ENCODE peak calls at places on chromosomes 3 and 15, in seven cellular contexts. F, C, R, E, Y, H and T are unnamed samples.

GRCh38 chr3:144098691-144099090 is 127.1 kb downstream of the DIPK2A start:
- DNase-seq in F (no peak), C (no peak), R (no peak), E (no peak), Y (peak), H (no peak), T (no peak)

GRCh38 chr3:20405731-20406130 is 219.7 kb upstream of the SGO1 start:
- DNase-seq in F (no peak), C (peak), R (no peak), E (no peak), Y (no peak), H (peak), T (peak)

GRCh38 chr3:133361435-133361834 is 38.4 kb upstream of the BFSP2 start:
- DNase-seq in F (no peak), C (no peak), R (no peak), E (no peak), Y (no peak), H (no peak), T (no peak)

GRCh38 chr3:195209836-195210551 is 61.0 kb downstream of the XXYLT1 start:
- DNase-seq in F (no peak), C (peak), R (no peak), E (no peak), Y (no peak), H (no peak), T (no peak)

GRCh38 chr3:127800508-127800907 is 21.8 kb downstream of the MGLL start:
- DNase-seq in F (no peak), C (peak), R (no peak), E (no peak), Y (no peak), H (peak), T (no peak)

GRCh38 chr3:68972358-68972979 is 40.1 kb upstream of the TAFA4 start:
- DNase-seq in F (no peak), C (peak), R (peak), E (no peak), Y (no peak), H (peak), T (no peak)

GRCh38 chr3:141366285-141367037 is 1.8 kb upstream of the ZBTB38 start:
- DNase-seq in F (no peak), C (peak), R (no peak), E (peak), Y (no peak), H (peak), T (no peak)

GRCh38 chr3:5140230-5140621 is 18.1 kb downstream of the ARL8B start:
- DNase-seq in F (no peak), C (no peak), R (no peak), E (no peak), Y (no peak), H (no peak), T (no peak)

GRCh38 chr3:121735047-121735696 is 14.4 kb downstream of the GOLGB1 start:
- DNase-seq in F (no peak), C (no peak), R (no peak), E (no peak), Y (no peak), H (peak), T (no peak)

GRCh38 chr15:80401471-80401870 is 2.7 kb upstream of the ARNT2 start:
- DNase-seq in F (no peak), C (no peak), R (no peak), E (no peak), Y (no peak), H (no peak), T (no peak)

GRCh38 chr15:89165677-89166076 is 55.7 kb downstream of the RLBP1 start:
- DNase-seq in F (no peak), C (no peak), R (no peak), E (no peak), Y (no peak), H (no peak), T (no peak)

GRCh38 chr3:123605789-123606234 is 21.0 kb upstream of the HACD2 start:
- DNase-seq in F (no peak), C (no peak), R (no peak), E (no peak), Y (no peak), H (peak), T (no peak)

GRCh38 chr3:139477710-139478640 is 1.7 kb upstream of the RBP2 start:
- DNase-seq in F (peak), C (no peak), R (no peak), E (no peak), Y (no peak), H (peak), T (no peak)

GRCh38 chr3:129827765-129828164 is 65.7 kb downstream of the TMCC1 start:
- DNase-seq in F (no peak), C (no peak), R (no peak), E (no peak), Y (no peak), H (no peak), T (no peak)

GRCh38 chr15:58762731-58763130 is 8.4 kb upstream of the MINDY2 start:
- DNase-seq in F (no peak), C (no peak), R (no peak), E (no peak), Y (no peak), H (no peak), T (no peak)

GRCh38 chr15:58760385-58761009 is 10.6 kb upstream of the MINDY2 start:
- DNase-seq in F (no peak), C (no peak), R (no peak), E (no peak), Y (no peak), H (no peak), T (no peak)

GRCh38 chr15:58762285-58762684 is 8.8 kb upstream of the MINDY2 start:
- DNase-seq in F (no peak), C (no peak), R (no peak), E (no peak), Y (no peak), H (no peak), T (no peak)

GRCh38 chr15:58758141-58758540 is 8.6 kb upstream of the ADAM10 start:
- DNase-seq in F (no peak), C (no peak), R (no peak), E (no peak), Y (no peak), H (peak), T (no peak)

DNA sequence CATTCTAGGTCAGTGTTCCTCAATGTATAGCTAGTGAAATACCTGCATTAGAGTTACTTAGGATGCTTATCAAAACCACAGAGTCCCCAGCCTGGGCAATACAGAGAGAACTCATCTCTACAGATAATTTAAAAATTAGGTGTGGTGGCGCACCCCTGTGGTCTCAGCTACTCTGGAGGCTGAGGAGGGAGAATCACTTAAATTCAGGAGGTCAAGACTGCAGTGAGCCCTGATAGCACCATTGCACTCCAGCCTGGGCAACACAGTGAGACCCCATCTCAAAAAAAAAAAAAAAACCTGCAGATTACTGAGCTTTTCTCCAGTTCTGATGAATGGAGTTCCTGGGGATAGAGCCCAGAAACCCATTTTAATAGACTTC is 10.1 kb upstream of the MINDY2 start:
- DNase-seq in F (no peak), C (no peak), R (no peak), E (no peak), Y (no peak), H (no peak), T (no peak)
- TF ChIP-seq CTCF in F (no peak), C (no peak), R (no peak), E (no peak), Y (no peak), H (no peak), T (no peak)

GRCh38 chr3:72335458-72336050 is 512.7 kb downstream of the SHQ1 start:
- DNase-seq in F (no peak), C (no peak), R (no peak), E (no peak), Y (no peak), H (no peak), T (no peak)
- H3K4me3 ChIP-seq in F (no peak), C (no peak), R (no peak), E (no peak), Y (no peak), H (no peak), T (no peak)

DNA sequence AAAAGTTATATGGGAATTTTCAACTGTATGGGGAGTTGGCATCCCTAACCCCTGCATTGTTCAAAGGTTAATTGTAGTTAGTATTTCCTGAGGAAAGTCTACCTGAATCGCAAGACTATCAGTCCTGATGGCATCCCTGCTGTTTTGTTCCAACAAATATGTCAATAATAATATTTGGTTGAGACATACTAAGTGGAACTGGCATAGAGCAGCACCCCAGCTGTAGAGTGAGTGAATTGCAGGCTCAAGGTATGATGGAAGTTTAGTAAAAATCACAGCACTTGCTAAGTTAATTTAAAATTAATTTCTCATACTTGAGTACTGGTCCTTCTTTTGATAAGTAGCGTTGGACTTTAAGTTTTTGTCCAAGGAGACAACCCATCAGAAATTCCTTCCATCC is 18.0 kb upstream of the COMMD2 start:
- DNase-seq in F (no peak), C (no peak), R (no peak), E (no peak), Y (no peak), H (no peak), T (no peak)
- TF ChIP-seq CTCF in F (peak), C (peak), R (peak), E (no peak), Y (no peak), H (peak), T (no peak)

GRCh38 chr15:67822537-67823370 is 2.6 kb upstream of the SKOR1 start:
- DNase-seq in F (no peak), C (no peak), R (no peak), E (no peak), Y (peak), H (no peak), T (no peak)

GRCh38 chr15:67825880-67826716 is 789 bp downstream of the SKOR1 start:
- DNase-seq in F (no peak), C (no peak), R (no peak), E (no peak), Y (peak), H (no peak), T (no peak)

GRCh38 chr15:67823371-67824156 is 1.7 kb upstream of the SKOR1 start:
- DNase-seq in F (no peak), C (no peak), R (no peak), E (no peak), Y (peak), H (no peak), T (no peak)

GRCh38 chr15:67824900-67825879 is at the start of gene SKOR1:
- DNase-seq in F (no peak), C (peak), R (peak), E (no peak), Y (peak), H (peak), T (no peak)

DNA sequence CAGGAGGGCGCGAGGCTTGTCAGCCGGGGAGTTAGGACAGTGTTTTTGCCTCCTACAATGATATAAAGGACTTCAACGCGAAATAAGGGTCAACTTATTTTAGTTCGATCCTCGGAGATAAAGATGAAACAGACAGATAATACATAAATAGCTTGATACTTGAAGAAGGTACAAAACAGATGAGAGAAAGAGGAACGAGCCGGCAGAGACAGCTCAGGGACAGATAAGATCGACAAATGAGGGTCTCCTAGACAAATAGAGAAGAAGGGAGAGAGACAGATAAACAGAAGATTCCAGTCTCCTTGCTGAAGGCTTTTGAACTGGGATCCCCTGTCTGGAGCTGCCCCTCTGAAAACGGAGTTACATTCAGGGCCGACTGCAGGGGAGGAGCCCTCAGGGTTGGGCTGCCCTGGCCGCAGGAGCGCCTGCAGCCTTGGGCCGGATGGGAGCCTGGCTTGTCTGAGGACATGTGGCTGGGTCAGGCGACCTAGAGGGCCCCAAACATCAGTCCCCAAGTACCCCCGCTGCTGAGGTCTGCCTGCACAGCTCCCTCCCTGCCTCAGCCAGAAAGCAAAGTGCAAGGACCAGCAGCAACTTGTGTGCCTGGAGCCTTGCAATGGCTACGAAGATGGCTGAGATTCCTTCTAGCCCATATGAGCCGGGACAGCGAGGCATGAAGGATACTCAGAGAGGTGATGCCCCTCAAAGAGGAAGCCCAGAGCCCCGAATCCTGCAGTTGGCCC is 981 bp upstream of the SKOR1 start:
- DNase-seq in F (no peak), C (no peak), R (no peak), E (no peak), Y (peak), H (no peak), T (no peak)
- H3K4me3 ChIP-seq in F (no peak), C (no peak), R (no peak), E (no peak), Y (no peak), H (no peak), T (no peak)

GRCh38 chr15:40336129-40337122 is 4.3 kb downstream of the CCDC9B start:
- DNase-seq in F (no peak), C (no peak), R (no peak), E (no peak), Y (no peak), H (no peak), T (no peak)
- TF ChIP-seq CTCF in F (no peak), C (peak), R (no peak), E (no peak), Y (no peak), H (no peak), T (no peak)

GRCh38 chr3:31196261-31196660 is 301.8 kb upstream of the GADL1 start:
- DNase-seq in F (no peak), C (no peak), R (no peak), E (no peak), Y (no peak), H (no peak), T (no peak)
- H3K4me3 ChIP-seq in F (no peak), C (no peak), R (no peak), E (no peak), Y (no peak), H (no peak), T (no peak)

DNA sequence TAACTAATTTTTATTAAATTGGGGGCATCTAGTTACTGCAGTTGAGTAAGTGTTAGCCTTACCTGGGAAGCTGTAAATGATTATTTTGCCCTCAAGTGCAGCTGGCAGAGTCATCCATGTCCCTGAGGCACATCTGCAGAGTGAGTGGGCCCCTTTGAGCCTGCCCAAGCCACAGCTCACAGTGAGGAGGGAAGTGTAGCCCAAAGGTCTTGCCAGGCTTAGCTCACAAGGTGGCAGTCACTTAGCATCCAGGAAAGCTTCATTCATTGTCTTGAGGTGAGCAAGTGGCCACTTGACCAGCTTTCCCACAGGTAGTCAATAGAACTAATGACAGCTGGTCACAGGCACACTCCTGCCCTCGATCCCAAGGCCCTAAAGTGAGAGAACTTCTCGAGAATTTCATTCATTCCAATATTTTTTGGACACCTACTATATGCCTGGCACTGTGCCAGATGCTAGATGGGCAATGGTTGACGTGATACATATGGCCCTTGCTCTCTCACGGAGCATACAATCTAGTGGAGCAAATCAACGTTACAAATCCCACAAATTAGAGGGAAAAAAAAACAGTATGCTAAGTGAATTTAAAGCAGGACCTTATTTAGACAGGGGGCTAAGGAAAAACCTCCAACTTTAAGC is 163.3 kb upstream of the IL12A start:
- DNase-seq in F (no peak), C (no peak), R (no peak), E (no peak), Y (no peak), H (no peak), T (no peak)
- TF ChIP-seq CTCF in F (no peak), C (no peak), R (no peak), E (no peak), Y (no peak), H (peak), T (no peak)

GRCh38 chr3:65659396-65659795 is 379.3 kb downstream of the MAGI1 start:
- DNase-seq in F (no peak), C (no peak), R (no peak), E (no peak), Y (no peak), H (no peak), T (no peak)
- H3K4me3 ChIP-seq in F (no peak), C (no peak), R (no peak), E (no peak), Y (no peak), H (no peak), T (no peak)

GRCh38 chr3:105516972-105517371 is 150.3 kb downstream of the ALCAM start:
- DNase-seq in F (no peak), C (no peak), R (no peak), E (no peak), Y (no peak), H (no peak), T (no peak)
- TF ChIP-seq CTCF in F (no peak), C (peak), R (peak), E (no peak), Y (no peak), H (no peak), T (no peak)

GRCh38 chr3:154548341-154548740 is 118.4 kb upstream of the GPR149 start:
- DNase-seq in F (no peak), C (no peak), R (no peak), E (no peak), Y (no peak), H (no peak), T (no peak)

GRCh38 chr3:154552338-154552737 is 122.3 kb upstream of the GPR149 start:
- DNase-seq in F (no peak), C (no peak), R (no peak), E (no peak), Y (no peak), H (peak), T (no peak)

DNA sequence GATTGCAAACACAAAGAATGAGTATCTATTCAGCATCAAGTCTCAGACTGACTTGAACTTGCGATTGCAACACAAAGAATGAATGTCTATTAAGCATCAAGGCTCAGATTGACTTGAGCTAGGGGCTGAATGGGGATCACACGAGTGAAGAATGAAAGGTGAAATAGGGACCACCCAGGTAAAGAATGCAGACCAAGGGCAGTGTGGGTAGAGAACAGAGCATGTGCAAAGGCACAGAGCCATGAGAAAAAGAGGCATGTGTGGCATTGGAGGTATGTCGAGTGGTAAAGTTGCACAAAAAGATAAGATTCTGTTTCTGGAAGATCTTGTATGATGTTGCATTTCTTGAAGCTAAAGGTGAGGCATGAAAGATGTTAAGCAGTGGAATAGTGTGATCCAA is 119.4 kb upstream of the GPR149 start:
- DNase-seq in F (no peak), C (no peak), R (no peak), E (no peak), Y (no peak), H (no peak), T (no peak)
- H3K4me3 ChIP-seq in F (no peak), C (no peak), R (no peak), E (no peak), Y (no peak), H (no peak), T (no peak)